ENCODE peak calls at places on chromosomes 7 and 10, in five cellular contexts. J is neural crest cell; S is stimulated activated CD4-positive, alpha-beta T cell treated with anti-CD3 and anti-CD28 coated beads, Interleukin-2, amount 100 ng/mL, for 24 hours; W is 8988T; X is prostate gland. D is an unnamed sample.

GRCh38 chr7:143374556-143374955 is 6.6 kb upstream of the ZYX start:
- DNase-seq in J (no peak), S (no peak), W (no peak), X (no peak), D (no peak)

GRCh38 chr7:47762207-47762606 is 180.3 kb upstream of the TNS3 start:
- DNase-seq in J (no peak), S (no peak), W (no peak), X (no peak), D (no peak)

GRCh38 chr7:129168219-129168991 is 20.0 kb upstream of the SMO start:
- DNase-seq in J (no peak), S (no peak), W (no peak), X (peak), D (no peak)

GRCh38 chr7:140902305-140902953 is 22.3 kb downstream of the BRAF start:
- DNase-seq in J (no peak), S (no peak), W (no peak), X (no peak), D (no peak)

GRCh38 chr10:116044722-116045374 is 228.2 kb downstream of the GFRA1 start:
- DNase-seq in J (no peak), S (no peak), W (no peak), X (no peak), D (no peak)

GRCh38 chr7:100623951-100624824 is 11.8 kb downstream of the MOSPD3 start:
- DNase-seq in J (no peak), S (no peak), W (no peak), X (no peak), D (no peak)

GRCh38 chr10:1121311-1121970 is 65.3 kb downstream of the WDR37 start:
- DNase-seq in J (no peak), S (no peak), W (no peak), X (no peak), D (no peak)

GRCh38 chr7:117401293-117402002 is 25.8 kb downstream of the ASZ1 start:
- DNase-seq in J (no peak), S (no peak), W (no peak), X (no peak), D (no peak)

GRCh38 chr10:63723320-63723719 is 202.1 kb downstream of the REEP3 start:
- DNase-seq in J (no peak), S (no peak), W (no peak), X (no peak), D (no peak)

GRCh38 chr10:22623624-22624263 is 90.6 kb downstream of the PIP4K2A start:
- DNase-seq in J (no peak), S (no peak), W (no peak), X (no peak), D (no peak)

GRCh38 chr7:64830926-64831325 is 36.7 kb downstream of the ZNF138 start:
- DNase-seq in J (no peak), S (no peak), W (no peak), X (no peak), D (no peak)

GRCh38 chr10:12703813-12704212 is 297.7 kb downstream of the CCDC3 start:
- DNase-seq in J (no peak), S (no peak), W (no peak), X (no peak), D (no peak)

GRCh38 chr10:60169111-60169510 is 220.6 kb downstream of the ANK3 start:
- DNase-seq in J (no peak), S (no peak), W (no peak), X (no peak), D (no peak)

GRCh38 chr10:76040107-76040829 is 608.8 kb downstream of the LRMDA start:
- DNase-seq in J (no peak), S (no peak), W (no peak), X (no peak), D (no peak)

GRCh38 chr7:96187735-96188622 is 133.9 kb downstream of the SLC25A13 start:
- DNase-seq in J (no peak), S (no peak), W (no peak), X (no peak), D (no peak)

GRCh38 chr10:112834661-112835060 is 115.4 kb upstream of the TCF7L2 start:
- DNase-seq in J (no peak), S (no peak), W (no peak), X (no peak), D (no peak)

GRCh38 chr10:106930751-106931150 is 233.8 kb downstream of the SORCS1 start:
- DNase-seq in J (no peak), S (no peak), W (no peak), X (no peak), D (no peak)

GRCh38 chr10:101032637-101033201 is 1.7 kb downstream of the SFXN3 start:
- DNase-seq in J (no peak), S (peak), W (no peak), X (no peak), D (peak)

GRCh38 chr10:117186832-117187615 is 10.3 kb upstream of the KCNK18 start:
- DNase-seq in J (no peak), S (no peak), W (no peak), X (no peak), D (no peak)

GRCh38 chr10:44978570-44979280 is at the start of gene DEPP1:
- DNase-seq in J (peak), S (no peak), W (no peak), X (peak), D (peak)